ENCODE peak calls at places on chromosomes 1 and 21, in five cellular contexts. Q, U, J, M and G are unnamed samples.

GRCh38 chr1:6162773-6163172 is 17.3 kb downstream of the CHD5 start:
- DNase-seq in Q (no peak), U (no peak), J (peak), M (peak), G (no peak)

GRCh38 chr1:234520908-234521801 is 42.2 kb upstream of the TARBP1 start:
- DNase-seq in Q (no peak), U (no peak), J (no peak), M (no peak), G (no peak)

GRCh38 chr1:30700528-30701265 is 22.7 kb downstream of the MATN1 start:
- DNase-seq in Q (no peak), U (no peak), J (peak), M (no peak), G (no peak)

GRCh38 chr1:93964777-93965200 is 55.6 kb upstream of the GCLM start:
- DNase-seq in Q (no peak), U (no peak), J (no peak), M (no peak), G (no peak)

GRCh38 chr21:44918107-44918470 is 2.6 kb downstream of the ITGB2 start:
- DNase-seq in Q (no peak), U (no peak), J (no peak), M (no peak), G (no peak)

GRCh38 chr1:45211061-45211460 is 4.7 kb upstream of the ZSWIM5 start:
- DNase-seq in Q (no peak), U (no peak), J (no peak), M (no peak), G (no peak)

GRCh38 chr1:223780926-223781325 is 64.8 kb downstream of the TP53BP2 start:
- DNase-seq in Q (no peak), U (no peak), J (no peak), M (no peak), G (no peak)

GRCh38 chr1:14181191-14181793 is 417.2 kb upstream of the KAZN start:
- DNase-seq in Q (no peak), U (no peak), J (no peak), M (no peak), G (no peak)

GRCh38 chr1:205986848-205987247 is 16.3 kb downstream of the RAB7B start:
- DNase-seq in Q (no peak), U (no peak), J (no peak), M (no peak), G (no peak)

GRCh38 chr1:19081218-19081893 is 124.9 kb upstream of the IFFO2 start:
- DNase-seq in Q (no peak), U (no peak), J (peak), M (no peak), G (peak)

GRCh38 chr1:76110662-76111061 is 36.1 kb downstream of the ST6GALNAC3 start:
- DNase-seq in Q (no peak), U (no peak), J (no peak), M (no peak), G (no peak)